ENCODE peak calls at places on chromosomes 16 and 17, in four cellular contexts. N, X, L and Y are unnamed samples.

GRCh38 chr17:62162898-62163297 is 97.8 kb upstream of the MED13 start:
- DNase-seq in N (no peak), X (no peak), L (no peak), Y (no peak)

GRCh38 chr17:50070908-50071680 is 15.2 kb downstream of the ITGA3 start:
- DNase-seq in N (no peak), X (no peak), L (no peak), Y (no peak)

GRCh38 chr16:67150833-67151396 is at the start of gene B3GNT9:
- DNase-seq in N (no peak), X (peak; percentile 47), L (peak; percentile 57), Y (no peak)

GRCh38 chr16:67933805-67934204 is 2.1 kb upstream of the CTRL start:
- DNase-seq in N (no peak), X (no peak), L (no peak), Y (no peak)

GRCh38 chr16:63361032-63361624 is 1324.9 kb upstream of the CDH8 start:
- DNase-seq in N (no peak), X (peak; percentile 71), L (peak; percentile 75), Y (peak; percentile 30)

GRCh38 chr16:14548933-14549788 is 80.9 kb downstream of the PARN start:
- DNase-seq in N (no peak), X (no peak), L (no peak), Y (no peak)

GRCh38 chr17:48429638-48430586 is at the start of gene SKAP1:
- DNase-seq in N (peak; percentile 48), X (peak; percentile 35), L (no peak), Y (no peak)

GRCh38 chr16:66740533-66740932 is 10.9 kb downstream of the DYNC1LI2 start:
- DNase-seq in N (no peak), X (no peak), L (no peak), Y (no peak)

GRCh38 chr17:77749316-77749715 is 209.2 kb upstream of the TNRC6C start:
- DNase-seq in N (no peak), X (no peak), L (no peak), Y (no peak)

GRCh38 chr17:7021993-7022778 is 664 bp upstream of the BCL6B start:
- DNase-seq in N (peak; percentile 64), X (peak; percentile 73), L (peak; percentile 16), Y (no peak)

GRCh38 chr17:51260960-51261958 is 913 bp downstream of the UTP18 start:
- DNase-seq in N (peak; percentile 75), X (peak; percentile 64), L (peak; percentile 71), Y (no peak)

GRCh38 chr17:4939554-4939803 is 367 bp downstream of the SLC25A11 start:
- DNase-seq in N (no peak), X (no peak), L (no peak), Y (no peak)

GRCh38 chr17:62968445-62968923 is 2.4 kb downstream of the TANC2 start:
- DNase-seq in N (no peak), X (peak; percentile 92), L (peak; percentile 91), Y (peak; percentile 83)

GRCh38 chr16:85820604-85821372 is 21.3 kb downstream of the COX4I1 start:
- DNase-seq in N (no peak), X (no peak), L (no peak), Y (no peak)

GRCh38 chr17:52201764-52202571 is 43.5 kb upstream of the CA10 start:
- DNase-seq in N (no peak), X (no peak), L (no peak), Y (no peak)

GRCh38 chr16:52460652-52461172 is 86.2 kb downstream of the TOX3 start:
- DNase-seq in N (no peak), X (no peak), L (no peak), Y (no peak)

GRCh38 chr17:78268191-78268874 is 36.9 kb downstream of the TMEM235 start:
- DNase-seq in N (no peak), X (no peak), L (no peak), Y (no peak)

GRCh38 chr17:4827399-4827798 is 5.7 kb upstream of the MINK1 start:
- DNase-seq in N (no peak), X (no peak), L (no peak), Y (no peak)

GRCh38 chr16:56199164-56199563 is 7.9 kb downstream of the GNAO1 start:
- DNase-seq in N (no peak), X (no peak), L (no peak), Y (no peak)

GRCh38 chr16:77760800-77761199 is 27.6 kb upstream of the VAT1L start:
- DNase-seq in N (no peak), X (no peak), L (no peak), Y (no peak)